ENCODE peak calls at places on chromosomes 7 and 10, in six cellular contexts. H is A549, M is HepG2, P is HEK293T, K is K562, E is IMR-90. I is an unnamed sample.

GRCh38 chr7:142459557-142459963 is 201.7 kb upstream of the PRSS58 start:
- DNase-seq in K (peak; percentile 77), M (peak; percentile 25), H (peak; percentile 30), P (peak; percentile 71), E (peak; percentile 90), I (no peak)

GRCh38 chr10:124223711-124224085 is 130.3 kb upstream of the CHST15 start:
- DNase-seq in K (no peak), P (no peak), M (no peak), H (no peak), E (no peak), I (no peak)

GRCh38 chr10:24465124-24465874 is 256.4 kb downstream of the KIAA1217 start:
- DNase-seq in P (no peak), H (no peak), M (no peak), K (no peak), E (peak; percentile 91), I (no peak)

GRCh38 chr10:45581497-45582385 is 90.8 kb downstream of the ZFAND4 start:
- DNase-seq in K (no peak), E (peak; percentile 29), H (no peak), M (peak; percentile 13), P (no peak), I (no peak)

GRCh38 chr10:20406607-20407188 is 490.4 kb downstream of the NEBL start:
- DNase-seq in M (no peak), H (no peak), K (no peak), E (no peak), P (no peak), I (no peak)

GRCh38 chr10:127012769-127013152 is 107.5 kb downstream of the DOCK1 start:
- DNase-seq in K (no peak), P (no peak), E (no peak), M (no peak), H (no peak), I (no peak)

GRCh38 chr7:150564045-150564444 is 3.1 kb upstream of the GIMAP4 start:
- DNase-seq in E (no peak), M (no peak), K (no peak), H (no peak), P (no peak), I (no peak)

GRCh38 chr10:132904169-132904813 is 38.1 kb downstream of the CFAP46 start:
- DNase-seq in P (peak; percentile 81), H (peak; percentile 76), K (peak; percentile 62), E (peak; percentile 24), M (peak; percentile 39), I (no peak)

GRCh38 chr7:83502636-83503035 is 146.3 kb downstream of the SEMA3E start:
- DNase-seq in K (no peak), E (no peak), M (no peak), H (no peak), P (no peak), I (no peak)

GRCh38 chr7:113143486-113144257 is 25.3 kb upstream of the SMIM30 start:
- DNase-seq in E (no peak), K (no peak), P (no peak), M (no peak), H (no peak), I (peak; percentile 25)

GRCh38 chr7:104627516-104627915 is 299.1 kb downstream of the LHFPL3 start:
- DNase-seq in K (no peak), H (no peak), M (no peak), E (peak; percentile 9), P (peak; percentile 12), I (no peak)

GRCh38 chr7:226281-226882 is 34.0 kb downstream of the FAM20C start:
- DNase-seq in H (no peak), E (peak; percentile 72), K (no peak), M (no peak), P (no peak), I (no peak)

GRCh38 chr7:57867884-57868701 is 418.1 kb downstream of the ZNF716 start:
- DNase-seq in K (no peak), P (peak; percentile 9), M (no peak), H (no peak), E (no peak), I (no peak)

GRCh38 chr10:90561666-90562065 is 296.2 kb downstream of the HTR7 start:
- DNase-seq in P (no peak), H (no peak), E (no peak), K (no peak), M (no peak), I (no peak)

GRCh38 chr10:126110434-126110833 is 214.1 kb downstream of the FANK1 start:
- DNase-seq in H (no peak), P (no peak), M (no peak), K (no peak), E (peak; percentile 60), I (no peak)

GRCh38 chr10:13536674-13537366 is 8.0 kb upstream of the BEND7 start:
- DNase-seq in M (peak; percentile 65), P (peak; percentile 85), H (peak; percentile 75), K (peak; percentile 44), E (peak; percentile 41), I (peak; percentile 16)

GRCh38 chr10:75073442-75073841 is 38.0 kb upstream of the SAMD8 start:
- DNase-seq in E (no peak), P (no peak), M (no peak), H (no peak), K (no peak), I (no peak)

GRCh38 chr7:46660402-46660801 is 739.3 kb upstream of the IGFBP3 start:
- DNase-seq in M (no peak), P (no peak), E (peak; percentile 50), K (no peak), H (no peak), I (no peak)

GRCh38 chr10:47261121-47261520 is 38.9 kb upstream of the GDF10 start:
- DNase-seq in P (no peak), M (no peak), E (no peak), K (no peak), H (no peak), I (peak; percentile 82)

GRCh38 chr7:155956977-155957376 is 144.7 kb upstream of the SHH start:
- DNase-seq in P (no peak), K (no peak), M (no peak), E (no peak), H (no peak), I (no peak)

GRCh38 chr7:157932498-157933218 is 595.9 kb downstream of the DNAJB6 start:
- DNase-seq in M (peak; percentile 28), P (no peak), K (peak; percentile 36), E (no peak), H (no peak), I (no peak)

GRCh38 chr10:86945361-86946214 is 11.8 kb downstream of the MMRN2 start:
- DNase-seq in P (peak; percentile 35), K (peak; percentile 19), H (no peak), E (no peak), M (peak; percentile 44), I (no peak)
- TF ChIP-seq BHLHE40 in P (no peak), K (no peak), H (no peak), E (no peak), M (no peak), I (no peak)

GRCh38 chr10:86968271-86968993 is at the start of gene ADIRF:
- DNase-seq in E (no peak), H (no peak), P (no peak), K (no peak), M (no peak), I (no peak)
- TF ChIP-seq BHLHE40 in E (no peak), H (no peak), P (no peak), K (no peak), M (no peak), I (no peak)

GRCh38 chr7:129898502-129899160 is 54.1 kb downstream of the UBE2H start:
- DNase-seq in K (no peak), P (no peak), E (peak; percentile 16), M (no peak), H (no peak), I (no peak)
- TF ChIP-seq BHLHE40 in K (no peak), P (no peak), E (no peak), M (no peak), H (no peak), I (no peak)

GRCh38 chr7:41147651-41148360 is 555.1 kb downstream of the INHBA start:
- DNase-seq in K (no peak), E (no peak), M (no peak), H (no peak), P (no peak), I (no peak)
- TF ChIP-seq BHLHE40 in K (no peak), E (no peak), M (no peak), H (no peak), P (no peak), I (no peak)

I was measured in GM12878.